ENCODE peak calls at places on chromosome 1, in four cellular contexts. G is dorsolateral prefrontal cortex, D is natural killer cell, R is prostate gland. P is an unnamed sample.

GRCh38 chr1:48356901-48357300 is 115.1 kb downstream of the SPATA6 start:
- DNase-seq in G (no peak), D (no peak), R (no peak), P (no peak)

GRCh38 chr1:33273402-33273801 is 17.1 kb downstream of the ZNF362 start:
- DNase-seq in G (no peak), D (no peak), R (no peak), P (no peak)

GRCh38 chr1:34140011-34140676 is 24.9 kb downstream of the CSMD2 start:
- DNase-seq in G (no peak), D (no peak), R (no peak), P (no peak)

GRCh38 chr1:245501635-245502034 is 346.9 kb downstream of the KIF26B start:
- DNase-seq in G (no peak), D (no peak), R (no peak), P (no peak)

GRCh38 chr1:43549921-43550597 is 19.4 kb downstream of the PTPRF start:
- DNase-seq in G (no peak), D (no peak), R (peak; percentile 96), P (no peak)

GRCh38 chr1:6490181-6491075 is 1.0 kb downstream of the PLEKHG5 start:
- DNase-seq in G (no peak), D (no peak), R (peak; percentile 69), P (peak; percentile 43)

GRCh38 chr1:156862602-156863599 is 2.2 kb downstream of the NTRK1 start:
- DNase-seq in G (no peak), D (no peak), R (no peak), P (no peak)

GRCh38 chr1:117216718-117217117 is 6.0 kb upstream of the VTCN1 start:
- DNase-seq in G (no peak), D (no peak), R (no peak), P (no peak)

GRCh38 chr1:228668553-228669400 is 66.5 kb upstream of the RHOU start:
- DNase-seq in G (no peak), D (no peak), R (no peak), P (no peak)

GRCh38 chr1:223012176-223012788 is 130.8 kb downstream of the TLR5 start:
- DNase-seq in G (no peak), D (no peak), R (no peak), P (no peak)

GRCh38 chr1:76950306-76950705 is 83.0 kb downstream of the ST6GALNAC5 start:
- DNase-seq in G (no peak), D (no peak), R (no peak), P (no peak)

GRCh38 chr1:227921461-227922185 is 26.1 kb downstream of the WNT9A start:
- DNase-seq in G (no peak), D (no peak), R (no peak), P (no peak)

GRCh38 chr1:244989813-244990212 is 125.5 kb upstream of the HNRNPU start:
- DNase-seq in G (no peak), D (no peak), R (no peak), P (no peak)

GRCh38 chr1:1858382-1859086 is 32.4 kb downstream of the GNB1 start:
- DNase-seq in G (peak; percentile 48), D (no peak), R (peak; percentile 87), P (no peak)

GRCh38 chr1:97252076-97252475 is 530.5 kb downstream of the PTBP2 start:
- DNase-seq in G (no peak), D (no peak), R (no peak), P (no peak)

GRCh38 chr1:46996659-46997281 is 26.7 kb upstream of the CYP4X1 start:
- DNase-seq in G (no peak), D (no peak), R (no peak), P (no peak)

GRCh38 chr1:167273027-167273800 is 52.5 kb downstream of the POU2F1 start:
- DNase-seq in G (no peak), D (no peak), R (no peak), P (no peak)

GRCh38 chr1:11027316-11027715 is 14.9 kb downstream of the TARDBP start:
- DNase-seq in G (no peak), D (no peak), R (no peak), P (no peak)

GRCh38 chr1:46681333-46682034 is 9.8 kb downstream of the TEX38 start:
- DNase-seq in G (no peak), D (no peak), R (no peak), P (no peak)

GRCh38 chr1:59947047-59947938 is 20.7 kb upstream of the CYP2J2 start:
- DNase-seq in G (peak; percentile 54), D (no peak), R (peak; percentile 39), P (no peak)

GRCh38 chr1:198449727-198450433 is 90.6 kb downstream of the ATP6V1G3 start:
- DNase-seq in G (no peak), D (no peak), R (no peak), P (no peak)

GRCh38 chr1:65068202-65069011 is 79.6 kb upstream of the AK4 start:
- DNase-seq in G (no peak), D (no peak), R (peak; percentile 22), P (no peak)

GRCh38 chr1:91020486-91020885 is 1.3 kb downstream of the ZNF644 start:
- DNase-seq in G (no peak), D (no peak), R (no peak), P (no peak)

GRCh38 chr1:228410015-228410414 is 3.4 kb upstream of the TRIM11 start:
- DNase-seq in G (no peak), D (no peak), R (no peak), P (no peak)

GRCh38 chr1:177181631-177182291 is 11.0 kb downstream of the BRINP2 start:
- DNase-seq in G (peak; percentile 57), D (no peak), R (peak; percentile 6), P (peak; percentile 21)

GRCh38 chr1:177181280-177181630 is 10.5 kb downstream of the BRINP2 start:
- DNase-seq in G (no peak), D (no peak), R (no peak), P (no peak)

GRCh38 chr1:177183801-177184200 is 13.0 kb downstream of the BRINP2 start:
- DNase-seq in G (no peak), D (no peak), R (no peak), P (no peak)

GRCh38 chr1:177190308-177190970 is 19.7 kb downstream of the BRINP2 start:
- DNase-seq in G (no peak), D (no peak), R (no peak), P (no peak)

DNA sequence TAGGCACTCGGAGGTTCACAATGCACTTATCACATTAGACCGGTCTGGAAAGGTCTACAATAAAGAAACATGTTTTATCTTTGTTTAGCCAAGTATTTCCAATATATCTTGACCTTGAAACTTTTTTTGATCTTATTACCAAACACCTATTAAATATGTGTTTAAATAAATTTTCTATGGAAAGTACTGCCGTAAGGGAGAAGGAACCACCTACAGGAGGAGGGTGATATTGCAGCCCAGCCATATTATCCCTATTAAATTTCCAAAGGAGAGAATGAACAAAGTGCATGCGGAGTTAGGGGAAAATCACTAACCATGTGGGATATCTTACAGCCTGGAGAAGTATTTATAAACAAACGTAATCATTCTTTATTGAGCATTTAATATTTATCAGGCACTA is 14.5 kb downstream of the BRINP2 start:
- DNase-seq in G (no peak), D (no peak), R (no peak), P (no peak)
- TF ChIP-seq CTCF in G (peak; percentile 36), D (no peak), R (peak; percentile 20), P (no peak)

DNA sequence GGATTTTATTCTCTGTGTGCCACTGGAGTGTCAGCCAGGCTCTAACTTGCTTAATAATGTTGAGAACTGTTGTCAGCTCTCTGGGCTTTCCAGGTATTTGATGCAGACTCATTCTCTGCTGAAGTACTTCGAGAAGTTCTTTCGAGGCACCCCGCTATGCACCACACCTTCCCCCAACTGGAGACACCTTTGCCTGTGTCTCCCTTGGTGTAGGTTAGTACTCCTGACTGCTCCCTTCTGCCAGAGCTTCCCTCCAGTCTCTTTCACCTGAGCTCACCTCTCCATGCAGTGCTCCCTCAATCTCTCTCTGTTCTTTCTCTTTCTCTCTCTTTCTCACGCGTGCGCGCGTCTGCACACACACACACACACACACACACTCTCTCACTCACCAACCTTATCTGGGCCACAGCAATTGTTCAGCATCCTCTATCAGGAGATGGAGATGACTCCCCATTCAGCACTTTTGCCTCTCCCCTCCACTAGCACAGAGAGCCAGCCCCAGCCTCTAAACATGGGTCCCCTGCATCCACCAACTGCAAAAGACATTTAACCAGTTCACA is 14.0 kb upstream of the MGST3 start:
- DNase-seq in G (no peak), D (no peak), R (no peak), P (no peak)
- TF ChIP-seq CTCF in G (no peak), D (no peak), R (no peak), P (no peak)

GRCh38 chr1:151009674-151010345 is 1.6 kb downstream of the PRUNE1 start:
- DNase-seq in G (no peak), D (no peak), R (no peak), P (no peak)
- TF ChIP-seq CTCF in G (no peak), D (no peak), R (no peak), P (no peak)

GRCh38 chr1:178038372-178038771 is 55.5 kb upstream of the RASAL2 start:
- DNase-seq in G (no peak), D (no peak), R (no peak), P (no peak)

GRCh38 chr1:178034676-178035075 is 59.2 kb upstream of the RASAL2 start:
- DNase-seq in G (no peak), D (no peak), R (no peak), P (no peak)

GRCh38 chr1:178036090-178036489 is 57.8 kb upstream of the RASAL2 start:
- DNase-seq in G (no peak), D (no peak), R (no peak), P (no peak)

GRCh38 chr1:178039826-178040380 is 54.0 kb upstream of the RASAL2 start:
- DNase-seq in G (no peak), D (no peak), R (no peak), P (no peak)

GRCh38 chr1:178037510-178038253 is 56.2 kb upstream of the RASAL2 start:
- DNase-seq in G (peak; percentile 62), D (no peak), R (peak; percentile 48), P (no peak)
- TF ChIP-seq CTCF in G (peak; percentile 64), D (no peak), R (peak; percentile 33), P (no peak)

DNA sequence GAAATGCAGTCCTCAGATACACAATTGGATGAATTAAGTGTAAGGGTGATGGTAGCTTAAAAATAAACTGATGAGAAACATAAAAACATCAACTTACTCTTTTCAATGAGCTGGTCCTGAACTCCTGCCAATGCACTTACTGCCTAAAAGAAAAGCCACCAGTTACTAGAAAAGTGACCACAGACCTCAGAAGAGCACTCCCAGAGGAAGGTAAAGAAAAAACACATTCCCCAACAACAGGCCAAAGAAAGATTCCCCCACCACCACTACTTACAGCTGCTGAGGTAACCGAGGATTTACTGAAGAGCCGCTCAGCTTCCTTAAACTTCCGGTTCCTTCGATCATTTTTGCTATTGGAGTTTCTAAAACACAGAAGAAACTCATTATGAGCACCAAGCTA is 5.4 kb downstream of the MEAF6 start:
- DNase-seq in G (no peak), D (no peak), R (no peak), P (no peak)
- TF ChIP-seq CTCF in G (no peak), D (no peak), R (no peak), P (no peak)

DNA sequence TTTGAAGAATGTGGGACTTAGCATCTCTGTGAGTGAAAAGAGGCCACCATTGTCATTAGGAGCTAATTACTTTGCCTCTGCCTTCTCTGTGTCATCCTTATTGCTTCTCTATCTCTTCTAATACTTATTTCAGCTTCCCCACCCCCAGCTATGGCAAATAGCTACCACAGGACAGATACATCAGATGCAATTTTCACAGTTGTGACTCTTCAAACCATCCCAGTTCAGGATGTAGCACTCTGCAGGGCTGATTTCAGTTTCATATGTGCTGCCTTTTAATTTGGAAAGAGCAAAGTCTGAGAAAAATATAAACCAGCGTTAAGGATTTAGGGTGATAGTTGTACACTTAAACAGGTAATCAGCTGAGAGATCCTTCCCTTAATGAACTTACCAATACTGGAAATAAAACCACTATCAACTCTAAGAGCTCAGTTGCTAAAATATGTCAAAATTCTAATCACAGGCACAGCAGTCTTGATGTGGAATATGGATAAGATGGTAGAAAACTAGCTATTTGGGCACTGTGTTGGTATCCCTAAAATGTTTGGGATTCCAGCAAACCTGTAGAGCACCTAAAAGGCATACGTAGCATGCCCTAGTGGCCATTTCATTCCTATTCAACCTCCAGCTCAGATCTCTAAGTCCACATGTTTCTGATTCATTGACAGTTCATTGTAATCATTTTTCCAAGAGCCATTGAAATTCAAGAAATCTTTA is 148.4 kb downstream of the SYT2 start:
- DNase-seq in G (no peak), D (no peak), R (no peak), P (no peak)
- TF ChIP-seq CTCF in G (no peak), D (no peak), R (no peak), P (no peak)

P was measured in activated B cell treated with CpG ODN at 0.5 μM for 24 hours.